ENCODE peak calls at places on chromosomes 2 and 18, in six cellular contexts. I is hepatocyte, X is brain microvascular endothelial cell, J is fibroblast of pulmonary artery, A is psoas muscle, Z is endothelial cell of umbilical vein. E is an unnamed sample.

GRCh38 chr2:176986579-176986978 is 226.0 kb upstream of the HNRNPA3 start:
- DNase-seq in I (no peak), X (no peak), J (no peak), A (no peak), Z (no peak), E (no peak)

GRCh38 chr18:63882333-63883141 is 5.0 kb upstream of the SERPINB2 start:
- DNase-seq in I (peak), X (peak), J (peak), A (no peak), Z (peak), E (peak)

GRCh38 chr2:25482341-25482740 is 140.6 kb upstream of the DNMT3A start:
- DNase-seq in I (no peak), X (no peak), J (no peak), A (no peak), Z (no peak), E (no peak)

GRCh38 chr2:217858519-217859466 is 144.0 kb downstream of the TNS1 start:
- DNase-seq in I (peak), X (peak), J (peak), A (peak), Z (peak), E (peak)

GRCh38 chr2:43228341-43228751 is 1.9 kb upstream of the ZFP36L2 start:
- DNase-seq in I (no peak), X (no peak), J (no peak), A (no peak), Z (no peak), E (no peak)

GRCh38 chr2:112482309-112483046 is 522 bp downstream of the TTL start:
- DNase-seq in I (peak), X (peak), J (peak), A (peak), Z (peak), E (peak)

GRCh38 chr2:26916128-26916692 is 54.2 kb upstream of the MAPRE3 start:
- DNase-seq in I (no peak), X (no peak), J (no peak), A (no peak), Z (no peak), E (no peak)

GRCh38 chr2:176188969-176189665 is 649 bp downstream of the HOXD1 start:
- DNase-seq in I (peak), X (no peak), J (no peak), A (no peak), Z (peak), E (no peak)

GRCh38 chr2:8779795-8780194 is 57.6 kb downstream of the KIDINS220 start:
- DNase-seq in I (no peak), X (no peak), J (no peak), A (no peak), Z (no peak), E (no peak)

GRCh38 chr2:71466301-71467179 is 13.2 kb downstream of the DYSF start:
- DNase-seq in I (peak), X (no peak), J (no peak), A (peak), Z (peak), E (no peak)

GRCh38 chr2:156189584-156189983 is 142.9 kb downstream of the NR4A2 start:
- DNase-seq in I (peak), X (no peak), J (no peak), A (no peak), Z (no peak), E (no peak)

GRCh38 chr2:9793156-9793917 is 49.9 kb upstream of the TAF1B start:
- DNase-seq in I (no peak), X (no peak), J (no peak), A (no peak), Z (no peak), E (no peak)
- H3K4me3 ChIP-seq in I (no peak), X (no peak), J (no peak), A (no peak), Z (no peak), E (no peak)

GRCh38 chr2:228681426-228681825 is 499.9 kb upstream of the SPHKAP start:
- DNase-seq in I (peak), X (peak), J (peak), A (no peak), Z (no peak), E (peak)
- TF ChIP-seq CTCF in I (peak), X (peak), J (peak), A (no peak), Z (no peak), E (peak)

GRCh38 chr18:51110073-51110797 is 80.2 kb downstream of the SMAD4 start:
- DNase-seq in I (peak), X (peak), J (peak), A (peak), Z (peak), E (peak)
- H3K4me3 ChIP-seq in I (no peak), X (no peak), J (no peak), A (no peak), Z (no peak), E (no peak)

DNA sequence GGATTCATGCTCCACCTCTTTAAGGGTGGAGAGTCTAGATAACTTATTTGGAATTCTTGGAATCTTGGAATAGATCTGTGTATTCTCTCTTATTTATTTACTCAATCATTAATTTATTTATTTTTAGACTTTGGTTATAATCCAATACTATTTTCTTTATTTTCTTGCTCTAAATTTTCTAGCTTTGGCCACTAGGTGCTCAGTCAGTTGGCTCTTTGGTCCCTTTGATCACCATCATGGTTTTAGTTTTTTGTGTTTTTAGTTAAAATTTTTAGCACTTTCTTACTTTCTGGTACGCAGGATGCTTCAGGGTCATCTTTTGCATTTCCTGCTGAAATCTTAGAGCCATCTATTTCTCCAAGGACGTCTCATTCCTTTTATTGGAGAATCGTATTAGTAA is 5.2 kb upstream of the PLEK start:
- DNase-seq in I (no peak), X (no peak), J (no peak), A (no peak), Z (no peak), E (no peak)
- TF ChIP-seq CTCF in I (no peak), X (peak), J (peak), A (no peak), Z (peak), E (peak)

GRCh38 chr2:152549428-152549827 is 167.8 kb downstream of the PRPF40A start:
- DNase-seq in I (no peak), X (no peak), J (no peak), A (no peak), Z (no peak), E (no peak)
- H3K4me3 ChIP-seq in I (no peak), X (no peak), J (no peak), A (no peak), Z (no peak), E (no peak)